ENCODE peak calls at places on chromosome 1, in four cellular contexts. V is effector memory CD4-positive, alpha-beta T cell; I is dermis blood vessel endothelial cell; S is mucosa of descending colon. P is an unnamed sample.

GRCh38 chr1:230327892-230328284 is 98.2 kb downstream of the PGBD5 start:
- DNase-seq in V (no peak), S (no peak), I (no peak), P (no peak)

GRCh38 chr1:51444534-51445192 is 74.4 kb downstream of the EPS15 start:
- DNase-seq in V (no peak), I (no peak), S (no peak), P (no peak)

GRCh38 chr1:147919881-147920280 is 8.3 kb upstream of the GPR89B start:
- DNase-seq in S (no peak), I (no peak), V (no peak), P (no peak)

GRCh38 chr1:115660151-115660550 is 18.4 kb downstream of the VANGL1 start:
- DNase-seq in S (no peak), V (no peak), I (no peak), P (no peak)

GRCh38 chr1:209354840-209355165 is 228.7 kb upstream of the CAMK1G start:
- DNase-seq in S (no peak), V (no peak), I (no peak), P (no peak)

GRCh38 chr1:56451491-56451890 is 127.9 kb downstream of the PLPP3 start:
- DNase-seq in I (no peak), S (peak; percentile 64), V (no peak), P (no peak)

GRCh38 chr1:154809436-154810413 is 60.4 kb downstream of the KCNN3 start:
- DNase-seq in I (peak; percentile 72), S (no peak), V (no peak), P (no peak)

GRCh38 chr1:152188673-152189591 is 29.9 kb upstream of the RPTN start:
- DNase-seq in V (peak; percentile 70), I (peak; percentile 89), S (peak; percentile 80), P (peak; percentile 65)

GRCh38 chr1:107787299-107787698 is 177.7 kb downstream of the VAV3 start:
- DNase-seq in V (no peak), I (peak; percentile 26), S (peak; percentile 9), P (no peak)

GRCh38 chr1:235468970-235469369 is 35.3 kb downstream of the B3GALNT2 start:
- DNase-seq in I (peak; percentile 55), V (no peak), S (no peak), P (no peak)

P was measured in NCI-H460.